ENCODE peak calls at places on chromosomes 11 and 22, in five cellular contexts. One of them, this sample, is unnamed.

GRCh38 chr11:72030428-72031045 is 31.8 kb downstream of the IL18BP start:
- DNase-seq in H1: no peak
- DNase-seq in SK-N-SH: no peak
- DNase-seq in K562: no peak
- DNase-seq in GM12878: no peak
- DNase-seq in this sample: no peak

GRCh38 chr11:94737171-94737611 is 31.0 kb upstream of the AMOTL1 start:
- DNase-seq in H1: no peak
- DNase-seq in SK-N-SH: no peak
- DNase-seq in K562: no peak
- DNase-seq in GM12878: no peak
- DNase-seq in this sample: peak

GRCh38 chr11:65132988-65133700 is 1.2 kb downstream of the SYVN1 start:
- DNase-seq in H1: no peak
- DNase-seq in SK-N-SH: peak
- DNase-seq in K562: peak
- DNase-seq in GM12878: no peak
- DNase-seq in this sample: peak

GRCh38 chr22:46010177-46010867 is 33.4 kb upstream of the WNT7B start:
- DNase-seq in H1: no peak
- DNase-seq in SK-N-SH: no peak
- DNase-seq in K562: no peak
- DNase-seq in GM12878: no peak
- DNase-seq in this sample: no peak

GRCh38 chr11:117143390-117143789 is 697 bp upstream of the PAFAH1B2 start:
- DNase-seq in H1: no peak
- DNase-seq in SK-N-SH: peak
- DNase-seq in K562: peak
- DNase-seq in GM12878: no peak
- DNase-seq in this sample: no peak

GRCh38 chr22:36042240-36042639 is 13.6 kb upstream of the RBFOX2 start:
- DNase-seq in H1: no peak
- DNase-seq in SK-N-SH: no peak
- DNase-seq in K562: no peak
- DNase-seq in GM12878: no peak
- DNase-seq in this sample: no peak

GRCh38 chr22:30863161-30863833 is 105.3 kb downstream of the MORC2 start:
- DNase-seq in H1: no peak
- DNase-seq in SK-N-SH: peak
- DNase-seq in K562: peak
- DNase-seq in GM12878: no peak
- DNase-seq in this sample: peak

GRCh38 chr22:29431986-29432385 is 6.4 kb upstream of the RFPL1 start:
- DNase-seq in H1: no peak
- DNase-seq in SK-N-SH: no peak
- DNase-seq in K562: peak
- DNase-seq in GM12878: no peak
- DNase-seq in this sample: no peak

GRCh38 chr11:95024958-95025357 is at the start of gene KDM4E:
- DNase-seq in H1: no peak
- DNase-seq in SK-N-SH: no peak
- DNase-seq in K562: no peak
- DNase-seq in GM12878: no peak
- DNase-seq in this sample: no peak

GRCh38 chr11:19864141-19865120 is 151.8 kb downstream of the NAV2 start:
- DNase-seq in H1: no peak
- DNase-seq in SK-N-SH: no peak
- DNase-seq in K562: no peak
- DNase-seq in GM12878: no peak
- DNase-seq in this sample: peak

GRCh38 chr11:96474263-96474662 is 84.5 kb downstream of the JRKL start:
- DNase-seq in H1: no peak
- DNase-seq in SK-N-SH: no peak
- DNase-seq in K562: no peak
- DNase-seq in GM12878: no peak
- DNase-seq in this sample: no peak

GRCh38 chr11:72591785-72592490 is 82.3 kb downstream of the PDE2A start:
- DNase-seq in H1: no peak
- DNase-seq in SK-N-SH: no peak
- DNase-seq in K562: no peak
- DNase-seq in GM12878: no peak
- DNase-seq in this sample: no peak

GRCh38 chr11:1864216-1864615 is 11.3 kb downstream of the LSP1 start:
- DNase-seq in H1: no peak
- DNase-seq in SK-N-SH: peak
- DNase-seq in K562: no peak
- DNase-seq in GM12878: no peak
- DNase-seq in this sample: no peak

GRCh38 chr11:1112351-1113191 is 37.9 kb downstream of the MUC2 start:
- DNase-seq in H1: no peak
- DNase-seq in SK-N-SH: no peak
- DNase-seq in K562: no peak
- DNase-seq in GM12878: no peak
- DNase-seq in this sample: no peak

GRCh38 chr11:94574193-94574961 is 7.2 kb downstream of the PIWIL4 start:
- DNase-seq in H1: no peak
- DNase-seq in SK-N-SH: no peak
- DNase-seq in K562: peak
- DNase-seq in GM12878: no peak
- DNase-seq in this sample: no peak

GRCh38 chr22:43313497-43314474 is 29.4 kb downstream of the SCUBE1 start:
- DNase-seq in H1: no peak
- DNase-seq in SK-N-SH: no peak
- DNase-seq in K562: no peak
- DNase-seq in GM12878: no peak
- DNase-seq in this sample: no peak

GRCh38 chr22:22003233-22003632 is 20.6 kb upstream of the TOP3B start:
- DNase-seq in H1: no peak
- DNase-seq in SK-N-SH: no peak
- DNase-seq in K562: no peak
- DNase-seq in GM12878: no peak
- DNase-seq in this sample: no peak

GRCh38 chr11:61577383-61578118 is 3.3 kb downstream of the SYT7 start:
- DNase-seq in H1: no peak
- DNase-seq in SK-N-SH: peak
- DNase-seq in K562: peak
- DNase-seq in GM12878: no peak
- DNase-seq in this sample: peak

GRCh38 chr11:66012946-66013761 is 1.3 kb downstream of the CST6 start:
- DNase-seq in H1: no peak
- DNase-seq in SK-N-SH: no peak
- DNase-seq in K562: peak
- DNase-seq in GM12878: no peak
- DNase-seq in this sample: no peak

GRCh38 chr11:111359223-111360149 is 19.6 kb downstream of the POU2AF1 start:
- DNase-seq in H1: no peak
- DNase-seq in SK-N-SH: no peak
- DNase-seq in K562: no peak
- DNase-seq in GM12878: no peak
- DNase-seq in this sample: peak

GRCh38 chr11:71971676-71972075 is 27.0 kb upstream of the IL18BP start:
- DNase-seq in H1: no peak
- DNase-seq in SK-N-SH: no peak
- DNase-seq in K562: no peak
- DNase-seq in GM12878: no peak
- DNase-seq in this sample: no peak

GRCh38 chr11:114044042-114044871 is 15.3 kb upstream of the ZBTB16 start:
- DNase-seq in H1: no peak
- DNase-seq in SK-N-SH: no peak
- DNase-seq in K562: no peak
- DNase-seq in GM12878: no peak
- DNase-seq in this sample: no peak

GRCh38 chr11:73331138-73331916 is 23.3 kb downstream of the ARHGEF17 start:
- DNase-seq in H1: no peak
- DNase-seq in SK-N-SH: peak
- DNase-seq in K562: peak
- DNase-seq in GM12878: no peak
- DNase-seq in this sample: peak

GRCh38 chr11:34680206-34680605 is 59.3 kb downstream of the EHF start:
- DNase-seq in H1: no peak
- DNase-seq in SK-N-SH: no peak
- DNase-seq in K562: no peak
- DNase-seq in GM12878: no peak
- DNase-seq in this sample: no peak

GRCh38 chr11:80702264-80702663 is 1261.4 kb upstream of the TENM4 start:
- DNase-seq in H1: no peak
- DNase-seq in SK-N-SH: no peak
- DNase-seq in K562: no peak
- DNase-seq in GM12878: no peak
- DNase-seq in this sample: no peak

GRCh38 chr22:34914871-34915270 is 151.1 kb upstream of the ISX start:
- DNase-seq in H1: no peak
- DNase-seq in SK-N-SH: no peak
- DNase-seq in K562: no peak
- DNase-seq in GM12878: no peak
- DNase-seq in this sample: no peak

GRCh38 chr22:41844513-41844912 is 11.6 kb downstream of the SREBF2 start:
- DNase-seq in H1: no peak
- DNase-seq in SK-N-SH: no peak
- DNase-seq in K562: peak
- DNase-seq in GM12878: no peak
- DNase-seq in this sample: no peak

GRCh38 chr11:72685560-72686480 is 11.6 kb upstream of the PDE2A start:
- DNase-seq in H1: no peak
- DNase-seq in SK-N-SH: peak
- DNase-seq in K562: no peak
- DNase-seq in GM12878: no peak
- DNase-seq in this sample: no peak

GRCh38 chr11:96215094-96215782 is 127.8 kb downstream of the MAML2 start:
- DNase-seq in H1: no peak
- DNase-seq in SK-N-SH: no peak
- DNase-seq in K562: peak
- DNase-seq in GM12878: peak
- DNase-seq in this sample: no peak

GRCh38 chr11:107783121-107783520 is 71.3 kb upstream of the SLN start:
- DNase-seq in H1: no peak
- DNase-seq in SK-N-SH: no peak
- DNase-seq in K562: no peak
- DNase-seq in GM12878: no peak
- DNase-seq in this sample: no peak

GRCh38 chr11:107780136-107780535 is 68.3 kb upstream of the SLN start:
- DNase-seq in H1: no peak
- DNase-seq in SK-N-SH: no peak
- DNase-seq in K562: no peak
- DNase-seq in GM12878: no peak
- DNase-seq in this sample: no peak

GRCh38 chr11:107777094-107777493 is 65.2 kb upstream of the SLN start:
- DNase-seq in H1: no peak
- DNase-seq in SK-N-SH: no peak
- DNase-seq in K562: no peak
- DNase-seq in GM12878: no peak
- DNase-seq in this sample: no peak

GRCh38 chr11:107778839-107779517 is 67.1 kb upstream of the SLN start:
- DNase-seq in H1: no peak
- DNase-seq in SK-N-SH: no peak
- DNase-seq in K562: no peak
- DNase-seq in GM12878: no peak
- DNase-seq in this sample: no peak

DNA sequence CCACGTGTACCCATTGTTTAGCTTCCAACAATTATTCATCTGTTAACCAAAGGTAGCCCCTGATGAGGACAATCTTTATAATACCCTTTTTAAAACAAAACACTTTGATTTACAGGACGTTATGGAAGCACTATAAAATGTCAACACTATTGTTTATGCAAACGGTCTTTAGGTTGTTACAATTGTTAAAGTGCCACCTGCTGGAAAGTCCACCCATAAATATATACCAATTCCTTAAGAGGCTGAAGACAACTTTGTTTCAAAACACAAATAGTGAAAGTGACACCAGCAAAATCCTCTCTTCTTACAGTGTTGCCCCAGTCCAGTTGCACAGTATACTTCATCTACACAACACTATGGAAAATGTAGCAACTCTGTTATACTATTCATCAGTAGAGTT is 68.9 kb upstream of the SLN start:
- DNase-seq in H1: no peak
- DNase-seq in SK-N-SH: no peak
- DNase-seq in K562: no peak
- DNase-seq in GM12878: no peak
- DNase-seq in this sample: no peak
- TF ChIP-seq JUND in H1: no peak
- TF ChIP-seq JUND in SK-N-SH: no peak
- TF ChIP-seq JUND in K562: no peak
- TF ChIP-seq JUND in GM12878: no peak
- TF ChIP-seq JUND in this sample: no peak

GRCh38 chr11:75801362-75802021 is 13.5 kb upstream of the UVRAG start:
- DNase-seq in H1: no peak
- DNase-seq in SK-N-SH: no peak
- DNase-seq in K562: no peak
- DNase-seq in GM12878: no peak
- DNase-seq in this sample: no peak
- TF ChIP-seq EP300 in H1: no peak
- TF ChIP-seq EP300 in SK-N-SH: no peak
- TF ChIP-seq EP300 in K562: no peak
- TF ChIP-seq EP300 in GM12878: no peak
- TF ChIP-seq EP300 in this sample: no peak

GRCh38 chr11:86151188-86152005 is 82.5 kb upstream of the PICALM start:
- DNase-seq in H1: no peak
- DNase-seq in SK-N-SH: no peak
- DNase-seq in K562: peak
- DNase-seq in GM12878: no peak
- DNase-seq in this sample: no peak

GRCh38 chr11:86150826-86151187 is 81.9 kb upstream of the PICALM start:
- DNase-seq in H1: no peak
- DNase-seq in SK-N-SH: no peak
- DNase-seq in K562: no peak
- DNase-seq in GM12878: no peak
- DNase-seq in this sample: no peak

GRCh38 chr11:86152006-86152862 is 83.3 kb upstream of the PICALM start:
- DNase-seq in H1: no peak
- DNase-seq in SK-N-SH: no peak
- DNase-seq in K562: no peak
- DNase-seq in GM12878: no peak
- DNase-seq in this sample: no peak

GRCh38 chr11:86148339-86148738 is 79.5 kb upstream of the PICALM start:
- DNase-seq in H1: no peak
- DNase-seq in SK-N-SH: no peak
- DNase-seq in K562: peak
- DNase-seq in GM12878: no peak
- DNase-seq in this sample: no peak

DNA sequence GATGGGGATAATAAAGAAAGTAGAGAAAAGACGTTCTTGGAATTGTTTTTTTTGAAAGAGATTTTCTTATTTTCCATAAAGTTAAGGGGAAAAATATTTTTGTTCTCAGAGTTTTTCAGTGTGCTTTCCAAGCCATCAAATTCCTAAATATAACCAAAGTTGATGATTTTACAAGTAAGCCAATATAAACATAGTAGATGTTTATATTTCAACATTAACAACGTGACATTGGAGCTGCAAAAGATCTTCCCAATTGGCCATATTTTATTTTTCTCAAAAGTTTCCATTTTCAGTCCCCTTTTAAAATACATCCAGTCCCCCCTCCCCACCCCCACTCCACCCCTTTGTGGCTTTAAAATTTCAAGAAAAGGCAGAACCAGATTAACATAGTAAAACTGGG is 80.9 kb upstream of the PICALM start:
- DNase-seq in H1: no peak
- DNase-seq in SK-N-SH: no peak
- DNase-seq in K562: no peak
- DNase-seq in GM12878: no peak
- DNase-seq in this sample: no peak
- TF ChIP-seq JUND in H1: no peak
- TF ChIP-seq JUND in SK-N-SH: no peak
- TF ChIP-seq JUND in K562: no peak
- TF ChIP-seq JUND in GM12878: no peak
- TF ChIP-seq JUND in this sample: no peak

GRCh38 chr11:130002352-130002845 is at the start of gene PRDM10:
- DNase-seq in H1: no peak
- DNase-seq in SK-N-SH: peak
- DNase-seq in K562: peak
- DNase-seq in GM12878: no peak
- DNase-seq in this sample: peak
- TF ChIP-seq EP300 in H1: no peak
- TF ChIP-seq EP300 in SK-N-SH: peak
- TF ChIP-seq EP300 in K562: no peak
- TF ChIP-seq EP300 in GM12878: no peak
- TF ChIP-seq EP300 in this sample: no peak